ENCODE peak calls at places on chromosomes 13 and 19, in five cellular contexts. One of them, this sample, is unnamed. For H3K9me3, the result is how much of the 10 kb centered on the place peaks cover.

GRCh38 chr19:50266896-50267295 is 62.3 kb downstream of the KCNC3 start:
- DNase-seq in breast epithelium: no peak
- DNase-seq in tibial nerve: no peak
- DNase-seq in esophagus squamous epithelium: no peak
- DNase-seq in neural progenitor cell: peak
- DNase-seq in this sample: no peak

GRCh38 chr19:30682576-30683536 is 310.7 kb downstream of the ZNF536 start:
- DNase-seq in neural progenitor cell: peak
- DNase-seq in tibial nerve: peak
- DNase-seq in esophagus squamous epithelium: no peak
- DNase-seq in breast epithelium: peak
- DNase-seq in this sample: peak

GRCh38 chr13:32150794-32151193 is 119.2 kb downstream of the FRY start:
- DNase-seq in tibial nerve: peak
- DNase-seq in breast epithelium: peak
- DNase-seq in esophagus squamous epithelium: no peak
- DNase-seq in neural progenitor cell: no peak
- DNase-seq in this sample: no peak

GRCh38 chr19:4208385-4209094 is 20.8 kb upstream of the EBI3 start:
- DNase-seq in tibial nerve: no peak
- DNase-seq in neural progenitor cell: peak
- DNase-seq in breast epithelium: no peak
- DNase-seq in esophagus squamous epithelium: no peak
- DNase-seq in this sample: no peak

GRCh38 chr19:7751157-7751783 is 3.9 kb upstream of the CD209 start:
- DNase-seq in breast epithelium: no peak
- DNase-seq in esophagus squamous epithelium: no peak
- DNase-seq in neural progenitor cell: no peak
- DNase-seq in tibial nerve: no peak
- DNase-seq in this sample: no peak

GRCh38 chr13:21055511-21056045 is 5.8 kb downstream of the LATS2 start:
- DNase-seq in neural progenitor cell: no peak
- DNase-seq in tibial nerve: no peak
- DNase-seq in esophagus squamous epithelium: no peak
- DNase-seq in breast epithelium: no peak
- DNase-seq in this sample: no peak

GRCh38 chr13:73462241-73462640 is 403.4 kb downstream of the KLF5 start:
- DNase-seq in breast epithelium: no peak
- DNase-seq in tibial nerve: no peak
- DNase-seq in neural progenitor cell: no peak
- DNase-seq in esophagus squamous epithelium: no peak
- DNase-seq in this sample: no peak

GRCh38 chr13:29550589-29550988 is 44.9 kb downstream of the SLC7A1 start:
- DNase-seq in esophagus squamous epithelium: no peak
- DNase-seq in breast epithelium: no peak
- DNase-seq in neural progenitor cell: no peak
- DNase-seq in tibial nerve: no peak
- DNase-seq in this sample: no peak

GRCh38 chr19:42360787-42361544 is 29.1 kb downstream of the CNFN start:
- DNase-seq in neural progenitor cell: peak
- DNase-seq in breast epithelium: no peak
- DNase-seq in esophagus squamous epithelium: no peak
- DNase-seq in tibial nerve: no peak
- DNase-seq in this sample: no peak

GRCh38 chr19:4267101-4267900 is 11.8 kb upstream of the SHD start:
- DNase-seq in tibial nerve: peak
- DNase-seq in esophagus squamous epithelium: no peak
- DNase-seq in breast epithelium: peak
- DNase-seq in neural progenitor cell: peak
- DNase-seq in this sample: peak

GRCh38 chr13:61695147-61695546 is 279.5 kb upstream of the PCDH20 start:
- DNase-seq in neural progenitor cell: no peak
- DNase-seq in esophagus squamous epithelium: no peak
- DNase-seq in tibial nerve: no peak
- DNase-seq in breast epithelium: no peak
- DNase-seq in this sample: no peak

GRCh38 chr13:75760182-75760981 is 124.3 kb downstream of the LMO7 start:
- DNase-seq in tibial nerve: no peak
- DNase-seq in esophagus squamous epithelium: no peak
- DNase-seq in breast epithelium: no peak
- DNase-seq in neural progenitor cell: no peak
- DNase-seq in this sample: no peak

GRCh38 chr13:44388427-44388826 is 14.8 kb downstream of the SERP2 start:
- DNase-seq in breast epithelium: no peak
- DNase-seq in tibial nerve: no peak
- DNase-seq in esophagus squamous epithelium: no peak
- DNase-seq in neural progenitor cell: peak
- DNase-seq in this sample: no peak

GRCh38 chr13:90867336-90867683 is 480.2 kb upstream of the MIR17HG start:
- DNase-seq in tibial nerve: peak
- DNase-seq in esophagus squamous epithelium: peak
- DNase-seq in breast epithelium: peak
- DNase-seq in neural progenitor cell: peak
- DNase-seq in this sample: no peak

GRCh38 chr19:13055213-13056051 is 47.2 kb downstream of the LYL1 start:
- DNase-seq in breast epithelium: peak
- DNase-seq in neural progenitor cell: peak
- DNase-seq in tibial nerve: peak
- DNase-seq in esophagus squamous epithelium: no peak
- DNase-seq in this sample: no peak

GRCh38 chr19:17391371-17392151 is 2.4 kb downstream of the CCDC194 start:
- DNase-seq in esophagus squamous epithelium: no peak
- DNase-seq in breast epithelium: no peak
- DNase-seq in tibial nerve: no peak
- DNase-seq in neural progenitor cell: peak
- DNase-seq in this sample: no peak
- TF ChIP-seq CTCF in esophagus squamous epithelium: no peak
- TF ChIP-seq CTCF in breast epithelium: no peak
- TF ChIP-seq CTCF in tibial nerve: no peak
- TF ChIP-seq CTCF in neural progenitor cell: no peak
- TF ChIP-seq CTCF in this sample: peak

DNA sequence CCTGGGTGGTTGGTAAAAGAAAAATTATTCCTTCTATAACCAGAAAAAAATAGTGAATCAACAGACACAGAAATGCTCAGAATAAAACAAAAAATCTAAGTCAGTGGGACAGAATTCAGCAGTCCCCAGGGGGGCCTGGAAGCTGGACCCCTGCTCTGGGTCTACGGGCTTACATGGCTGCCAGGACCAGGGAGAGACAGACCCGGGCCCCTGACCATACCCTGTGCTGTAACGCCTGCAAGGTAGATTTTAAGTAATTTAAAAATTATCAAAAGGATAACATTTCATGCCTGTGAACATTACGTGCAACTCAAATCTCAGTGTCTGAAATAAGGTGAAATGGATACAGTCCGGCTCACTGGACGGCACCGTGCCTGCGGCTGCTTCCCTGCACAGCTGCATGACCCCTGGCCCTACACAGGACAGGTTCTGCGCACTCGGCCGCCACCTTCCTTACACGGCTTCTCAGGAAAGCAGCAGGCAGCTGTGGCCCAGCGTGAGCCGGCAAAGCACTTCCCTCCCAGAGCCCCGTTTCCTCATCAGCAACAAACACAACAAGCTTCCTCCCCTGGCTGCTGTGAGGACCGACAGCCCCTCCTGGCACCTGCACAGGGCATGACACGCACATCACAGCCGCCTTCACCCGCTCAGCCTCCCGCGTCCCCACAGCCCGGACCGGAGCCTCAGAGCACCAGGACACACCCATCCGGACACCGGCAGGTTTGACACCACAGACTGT is 22.2 kb downstream of the RASA3 start:
- DNase-seq in esophagus squamous epithelium: no peak
- DNase-seq in tibial nerve: peak
- DNase-seq in breast epithelium: no peak
- DNase-seq in neural progenitor cell: peak
- DNase-seq in this sample: peak
- H3K27ac ChIP-seq in esophagus squamous epithelium: peak
- H3K27ac ChIP-seq in tibial nerve: peak
- H3K27ac ChIP-seq in breast epithelium: peak
- H3K27ac ChIP-seq in neural progenitor cell: no peak
- H3K27ac ChIP-seq in this sample: peak

GRCh38 chr19:44182145-44182544 is 17.2 kb downstream of the ZNF226 start:
- DNase-seq in breast epithelium: no peak
- DNase-seq in esophagus squamous epithelium: no peak
- DNase-seq in neural progenitor cell: no peak
- DNase-seq in tibial nerve: no peak
- DNase-seq in this sample: no peak
- H3K9me3 ChIP-seq in breast epithelium: half or more
- H3K9me3 ChIP-seq in esophagus squamous epithelium: under half
- H3K9me3 ChIP-seq in neural progenitor cell: under half
- H3K9me3 ChIP-seq in tibial nerve: under half
- H3K9me3 ChIP-seq in this sample: half or more

GRCh38 chr13:24861617-24862362 is 97.8 kb downstream of the RNF17 start:
- DNase-seq in esophagus squamous epithelium: no peak
- DNase-seq in neural progenitor cell: no peak
- DNase-seq in tibial nerve: no peak
- DNase-seq in breast epithelium: no peak
- DNase-seq in this sample: no peak

GRCh38 chr13:24860775-24861174 is 96.8 kb downstream of the RNF17 start:
- DNase-seq in breast epithelium: no peak
- DNase-seq in esophagus squamous epithelium: no peak
- DNase-seq in neural progenitor cell: no peak
- DNase-seq in tibial nerve: no peak
- DNase-seq in this sample: no peak

GRCh38 chr13:24854311-24854710 is 90.3 kb downstream of the RNF17 start:
- DNase-seq in breast epithelium: no peak
- DNase-seq in tibial nerve: no peak
- DNase-seq in esophagus squamous epithelium: no peak
- DNase-seq in neural progenitor cell: no peak
- DNase-seq in this sample: no peak

GRCh38 chr13:24863748-24864540 is 100.0 kb downstream of the RNF17 start:
- DNase-seq in tibial nerve: no peak
- DNase-seq in neural progenitor cell: no peak
- DNase-seq in esophagus squamous epithelium: no peak
- DNase-seq in breast epithelium: no peak
- DNase-seq in this sample: no peak

GRCh38 chr13:24858953-24859352 is 95.0 kb downstream of the RNF17 start:
- DNase-seq in neural progenitor cell: no peak
- DNase-seq in breast epithelium: no peak
- DNase-seq in esophagus squamous epithelium: no peak
- DNase-seq in tibial nerve: no peak
- DNase-seq in this sample: no peak
- TF ChIP-seq CTCF in neural progenitor cell: no peak
- TF ChIP-seq CTCF in breast epithelium: no peak
- TF ChIP-seq CTCF in esophagus squamous epithelium: no peak
- TF ChIP-seq CTCF in tibial nerve: no peak
- TF ChIP-seq CTCF in this sample: no peak

DNA sequence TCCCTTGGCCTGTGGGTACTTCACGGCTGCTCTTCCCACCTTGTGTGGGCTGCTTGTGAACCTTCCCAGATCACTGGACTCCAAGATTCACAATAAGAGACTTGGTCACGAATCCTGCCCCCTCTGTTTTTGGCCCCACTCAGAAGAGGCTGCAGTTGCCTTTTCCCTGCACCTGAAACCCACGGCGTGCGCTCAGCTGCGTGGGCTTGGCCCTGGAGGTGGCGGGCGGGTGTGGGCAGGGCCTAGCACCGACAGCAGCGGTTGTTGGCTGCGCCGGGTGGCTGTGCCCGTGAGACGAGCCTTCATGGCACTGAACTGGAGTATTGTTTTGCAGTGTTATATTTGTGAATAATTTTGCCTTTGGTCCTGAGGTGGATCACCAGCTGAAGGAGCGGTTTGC is 33.8 kb downstream of the PLEKHJ1 start:
- DNase-seq in neural progenitor cell: no peak
- DNase-seq in breast epithelium: no peak
- DNase-seq in esophagus squamous epithelium: no peak
- DNase-seq in tibial nerve: no peak
- DNase-seq in this sample: no peak
- H3K27ac ChIP-seq in neural progenitor cell: no peak
- H3K27ac ChIP-seq in breast epithelium: no peak
- H3K27ac ChIP-seq in esophagus squamous epithelium: peak
- H3K27ac ChIP-seq in tibial nerve: no peak
- H3K27ac ChIP-seq in this sample: no peak

GRCh38 chr19:23908165-23908564 is 6.5 kb upstream of the ZNF726 start:
- DNase-seq in neural progenitor cell: no peak
- DNase-seq in tibial nerve: no peak
- DNase-seq in breast epithelium: no peak
- DNase-seq in esophagus squamous epithelium: no peak
- DNase-seq in this sample: no peak
- H3K9me3 ChIP-seq in neural progenitor cell: under half
- H3K9me3 ChIP-seq in tibial nerve: under half
- H3K9me3 ChIP-seq in breast epithelium: under half
- H3K9me3 ChIP-seq in esophagus squamous epithelium: under half
- H3K9me3 ChIP-seq in this sample: under half

GRCh38 chr13:110993788-110994187 is 78.9 kb upstream of the ANKRD10 start:
- DNase-seq in neural progenitor cell: peak
- DNase-seq in tibial nerve: no peak
- DNase-seq in breast epithelium: no peak
- DNase-seq in esophagus squamous epithelium: no peak
- DNase-seq in this sample: no peak

GRCh38 chr13:110989331-110989730 is 74.5 kb upstream of the ANKRD10 start:
- DNase-seq in neural progenitor cell: no peak
- DNase-seq in tibial nerve: no peak
- DNase-seq in breast epithelium: no peak
- DNase-seq in esophagus squamous epithelium: no peak
- DNase-seq in this sample: no peak

DNA sequence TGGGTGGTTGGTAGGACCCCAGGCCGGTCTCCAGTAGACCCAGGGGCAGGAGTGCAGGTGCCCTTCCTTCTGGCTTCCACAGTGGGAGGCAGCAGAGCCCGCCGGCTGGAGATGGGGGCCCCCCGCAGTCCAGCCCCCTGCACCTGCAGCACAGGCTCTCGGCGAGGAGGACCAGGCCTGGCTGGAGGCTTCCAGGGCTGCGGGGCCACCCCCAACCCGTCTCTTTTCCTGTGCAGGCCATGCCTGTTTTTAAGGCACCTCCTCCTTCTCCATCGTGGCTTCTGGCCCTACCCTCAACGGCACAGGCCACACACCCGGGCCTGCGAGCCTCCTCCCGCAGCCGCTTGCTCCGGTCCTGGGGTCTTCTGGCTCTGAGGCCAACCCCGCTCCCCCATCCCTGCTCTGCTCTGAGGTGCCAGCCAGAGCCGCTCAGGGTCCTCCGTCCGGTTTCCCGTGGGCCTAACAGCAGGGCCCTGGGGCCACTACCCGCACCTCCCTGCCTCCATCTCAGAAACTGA is 77.2 kb upstream of the ANKRD10 start:
- DNase-seq in neural progenitor cell: no peak
- DNase-seq in breast epithelium: no peak
- DNase-seq in esophagus squamous epithelium: no peak
- DNase-seq in tibial nerve: no peak
- DNase-seq in this sample: no peak
- TF ChIP-seq CTCF in neural progenitor cell: no peak
- TF ChIP-seq CTCF in breast epithelium: no peak
- TF ChIP-seq CTCF in esophagus squamous epithelium: no peak
- TF ChIP-seq CTCF in tibial nerve: no peak
- TF ChIP-seq CTCF in this sample: no peak

GRCh38 chr13:98478134-98479129 is 98.5 kb downstream of the STK24 start:
- DNase-seq in esophagus squamous epithelium: no peak
- DNase-seq in tibial nerve: no peak
- DNase-seq in neural progenitor cell: peak
- DNase-seq in breast epithelium: no peak
- DNase-seq in this sample: no peak

GRCh38 chr13:98479496-98480003 is 97.4 kb downstream of the STK24 start:
- DNase-seq in breast epithelium: no peak
- DNase-seq in tibial nerve: no peak
- DNase-seq in neural progenitor cell: no peak
- DNase-seq in esophagus squamous epithelium: no peak
- DNase-seq in this sample: no peak

GRCh38 chr13:98481511-98481951 is 95.4 kb downstream of the STK24 start:
- DNase-seq in esophagus squamous epithelium: no peak
- DNase-seq in tibial nerve: no peak
- DNase-seq in breast epithelium: no peak
- DNase-seq in neural progenitor cell: no peak
- DNase-seq in this sample: no peak

GRCh38 chr13:98482476-98483444 is 94.1 kb downstream of the STK24 start:
- DNase-seq in esophagus squamous epithelium: no peak
- DNase-seq in tibial nerve: peak
- DNase-seq in breast epithelium: peak
- DNase-seq in neural progenitor cell: peak
- DNase-seq in this sample: no peak

GRCh38 chr13:98480915-98481510 is 95.9 kb downstream of the STK24 start:
- DNase-seq in neural progenitor cell: no peak
- DNase-seq in breast epithelium: no peak
- DNase-seq in tibial nerve: no peak
- DNase-seq in esophagus squamous epithelium: no peak
- DNase-seq in this sample: no peak
- H3K27ac ChIP-seq in neural progenitor cell: no peak
- H3K27ac ChIP-seq in breast epithelium: no peak
- H3K27ac ChIP-seq in tibial nerve: no peak
- H3K27ac ChIP-seq in esophagus squamous epithelium: peak
- H3K27ac ChIP-seq in this sample: no peak

This sample was measured in CD4-positive, alpha-beta T cell.